ENCODE peak calls at places on chromosomes 3 and 15, in five cellular contexts. Y, M, L, V and J are unnamed samples.

GRCh38 chr15:98727115-98728040 is 79.0 kb downstream of the IGF1R start:
- DNase-seq in Y (no peak), M (peak), L (peak), V (peak), J (no peak)

GRCh38 chr3:123229145-123229544 is 27.4 kb downstream of the SEC22A start:
- DNase-seq in Y (no peak), M (no peak), L (no peak), V (no peak), J (no peak)

GRCh38 chr3:42612928-42613327 is 12.4 kb downstream of the NKTR start:
- DNase-seq in Y (no peak), M (no peak), L (no peak), V (no peak), J (no peak)

GRCh38 chr15:96869122-96869521 is 538.6 kb downstream of the NR2F2 start:
- DNase-seq in Y (no peak), M (no peak), L (no peak), V (no peak), J (no peak)

GRCh38 chr3:184970186-184970585 is 158.2 kb downstream of the VPS8 start:
- DNase-seq in Y (no peak), M (no peak), L (no peak), V (no peak), J (no peak)

GRCh38 chr3:52817860-52818259 is 12.6 kb downstream of the ITIH4 start:
- DNase-seq in Y (no peak), M (no peak), L (no peak), V (no peak), J (no peak)

GRCh38 chr3:40800343-40800742 is 275.6 kb downstream of the ZNF621 start:
- DNase-seq in Y (no peak), M (peak), L (no peak), V (peak), J (no peak)

GRCh38 chr3:73740041-73740440 is 115.3 kb upstream of the PDZRN3 start:
- DNase-seq in Y (no peak), M (no peak), L (no peak), V (no peak), J (no peak)

GRCh38 chr15:60130811-60131210 is 126.7 kb downstream of the FOXB1 start:
- DNase-seq in Y (no peak), M (no peak), L (no peak), V (no peak), J (no peak)

GRCh38 chr3:169448501-169448900 is 215.0 kb downstream of the MECOM start:
- DNase-seq in Y (no peak), M (no peak), L (no peak), V (no peak), J (no peak)

GRCh38 chr15:84946772-84947489 is 34.7 kb upstream of the PDE8A start:
- DNase-seq in Y (no peak), M (no peak), L (no peak), V (no peak), J (no peak)